ENCODE peak calls at places on chromosomes 13 and 19, in nine cellular contexts. K is lower lobe of right lung, L is uterus, I is tibial artery, E is PC-3, D is pancreas, T is Peyer's patch, W is H1, G is coronary artery. F is an unnamed sample.

GRCh38 chr19:2503521-2504109 is 27.7 kb downstream of the GADD45B start:
- DNase-seq in E (peak), K (peak), D (no peak), L (no peak), T (no peak), W (no peak), G (no peak), I (no peak), F (peak)

GRCh38 chr13:23770428-23770827 is 118.8 kb downstream of the MIPEP start:
- DNase-seq in G (no peak), I (no peak), E (no peak), L (no peak), K (no peak), D (no peak), W (no peak), T (no peak), F (no peak)

GRCh38 chr19:2524840-2525723 is 49.2 kb downstream of the GADD45B start:
- DNase-seq in I (peak), T (no peak), D (no peak), L (no peak), W (no peak), G (no peak), K (no peak), E (peak), F (no peak)

GRCh38 chr13:27978301-27978968 is 9.3 kb upstream of the CDX2 start:
- DNase-seq in I (peak), L (no peak), W (no peak), T (peak), K (no peak), D (no peak), G (no peak), E (no peak), F (no peak)

GRCh38 chr19:1251233-1251502 is 2.8 kb downstream of the MIDN start:
- DNase-seq in W (no peak), E (peak), G (no peak), D (no peak), T (no peak), L (peak), K (peak), I (no peak), F (peak)

GRCh38 chr19:35395762-35396199 is 24.9 kb downstream of the GPR42 start:
- DNase-seq in W (no peak), G (no peak), I (no peak), L (no peak), K (no peak), E (no peak), D (peak), T (peak), F (no peak)

GRCh38 chr13:87444135-87444534 is 227.0 kb upstream of the SLITRK5 start:
- DNase-seq in T (no peak), E (no peak), L (no peak), W (no peak), G (no peak), I (no peak), K (no peak), D (no peak), F (no peak)

GRCh38 chr13:113851826-113852535 is 11.9 kb downstream of the GAS6 start:
- DNase-seq in W (no peak), E (no peak), K (no peak), T (no peak), I (peak), G (peak), D (peak), L (peak), F (no peak)

GRCh38 chr13:48625396-48626076 is 28.2 kb upstream of the CYSLTR2 start:
- DNase-seq in K (no peak), L (no peak), E (no peak), I (no peak), W (no peak), T (no peak), G (no peak), D (no peak), F (no peak)

GRCh38 chr19:54418030-54418929 is 3.0 kb downstream of the TTYH1 start:
- DNase-seq in L (no peak), T (no peak), I (no peak), G (no peak), K (no peak), D (no peak), W (no peak), E (no peak), F (no peak)

GRCh38 chr19:10450853-10451609 is 30.7 kb downstream of the PDE4A start:
- DNase-seq in G (no peak), T (peak), I (no peak), K (no peak), W (peak), D (no peak), E (peak), L (no peak), F (no peak)

GRCh38 chr19:46901701-46902401 is 41.1 kb downstream of the ARHGAP35 start:
- DNase-seq in I (no peak), W (no peak), G (no peak), D (no peak), L (no peak), K (no peak), E (peak), T (no peak), F (no peak)

GRCh38 chr13:75713852-75714251 is 77.7 kb downstream of the LMO7 start:
- DNase-seq in G (no peak), K (no peak), W (no peak), D (no peak), T (no peak), L (no peak), E (no peak), I (no peak), F (no peak)

GRCh38 chr13:113083022-113083373 is 22.6 kb upstream of the F7 start:
- DNase-seq in I (no peak), D (no peak), E (no peak), W (no peak), T (no peak), G (no peak), K (peak), L (no peak), F (no peak)

GRCh38 chr13:90947976-90948375 is 399.5 kb upstream of the MIR17HG start:
- DNase-seq in E (peak), D (no peak), L (no peak), I (no peak), K (no peak), W (no peak), G (no peak), T (no peak), F (no peak)

GRCh38 chr13:97310809-97311436 is 88.8 kb downstream of the MBNL2 start:
- DNase-seq in D (no peak), G (no peak), K (no peak), L (no peak), W (no peak), T (no peak), I (no peak), E (no peak), F (no peak)

GRCh38 chr13:97307544-97307881 is 85.4 kb downstream of the MBNL2 start:
- DNase-seq in E (no peak), K (no peak), T (no peak), D (no peak), G (no peak), L (no peak), I (no peak), W (no peak), F (no peak)

GRCh38 chr13:97307882-97308624 is 85.9 kb downstream of the MBNL2 start:
- DNase-seq in T (no peak), K (no peak), D (peak), I (no peak), W (no peak), G (no peak), E (peak), L (no peak), F (no peak)

GRCh38 chr13:97307096-97307495 is 85.0 kb downstream of the MBNL2 start:
- DNase-seq in G (no peak), T (no peak), D (no peak), W (no peak), K (no peak), L (no peak), E (no peak), I (no peak), F (no peak)

DNA sequence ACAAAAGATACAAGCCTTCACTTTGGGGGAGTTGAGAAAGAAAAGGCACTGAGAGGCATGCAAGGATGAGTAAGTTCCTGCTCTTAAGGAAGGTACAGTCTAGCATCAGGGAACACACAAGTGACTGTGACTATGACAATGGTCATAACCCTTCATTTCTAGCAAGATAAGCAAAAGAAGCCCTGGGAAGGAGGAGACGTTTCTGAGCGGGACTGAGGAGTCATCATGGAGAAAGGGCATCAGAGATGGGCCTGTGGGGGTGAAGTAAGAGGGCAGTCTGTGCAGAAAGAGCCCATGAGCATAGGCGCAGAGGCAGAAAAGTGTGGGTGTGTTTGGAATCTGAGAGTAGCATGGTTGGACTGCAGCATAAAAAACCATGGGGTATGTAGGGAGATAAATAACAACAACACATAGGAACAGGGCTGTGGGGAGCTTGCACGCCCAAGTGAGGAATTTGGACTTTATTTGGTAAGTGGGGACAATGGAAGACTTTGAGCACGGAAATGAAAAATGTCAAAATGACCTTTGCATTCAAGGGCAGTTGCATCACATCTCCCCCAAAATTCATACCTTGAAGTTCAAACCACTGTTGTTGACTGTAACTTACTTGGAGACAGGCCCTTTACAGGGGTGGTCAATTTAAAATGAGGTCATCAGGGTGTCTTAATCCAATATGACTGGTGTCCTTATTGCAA is 86.7 kb downstream of the MBNL2 start:
- DNase-seq in T (no peak), W (no peak), K (no peak), L (no peak), D (no peak), I (no peak), E (peak), G (no peak), F (no peak)
- H3K4me3 ChIP-seq in T (no peak), W (no peak), K (no peak), L (no peak), D (no peak), I (no peak), E (no peak), G (no peak), F (no peak)

DNA sequence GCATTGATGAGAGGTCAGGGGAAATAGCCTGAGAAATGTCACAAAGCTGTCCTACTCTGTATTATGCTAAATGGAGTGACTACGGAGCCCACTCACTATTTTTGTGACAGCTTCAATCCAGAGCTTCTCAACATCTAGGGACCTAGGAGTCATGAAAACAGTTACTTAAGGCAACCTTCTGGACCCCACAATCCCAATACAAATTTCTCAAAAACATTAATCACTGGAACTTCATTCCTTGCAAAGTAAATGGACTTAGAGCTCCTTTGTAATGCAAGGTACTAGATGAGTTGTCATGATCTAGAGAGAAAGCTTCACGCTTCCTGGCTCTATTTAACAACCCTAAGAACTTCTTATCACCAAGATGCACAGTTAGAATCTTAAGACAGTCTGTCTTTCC is 2.6 kb upstream of the RAP2A start:
- DNase-seq in G (no peak), E (no peak), D (no peak), L (no peak), I (no peak), T (no peak), K (no peak), W (no peak), F (no peak)
- H3K27ac ChIP-seq in G (no peak), E (no peak), D (no peak), L (no peak), I (no peak), T (no peak), K (no peak), W (no peak), F (no peak)

DNA sequence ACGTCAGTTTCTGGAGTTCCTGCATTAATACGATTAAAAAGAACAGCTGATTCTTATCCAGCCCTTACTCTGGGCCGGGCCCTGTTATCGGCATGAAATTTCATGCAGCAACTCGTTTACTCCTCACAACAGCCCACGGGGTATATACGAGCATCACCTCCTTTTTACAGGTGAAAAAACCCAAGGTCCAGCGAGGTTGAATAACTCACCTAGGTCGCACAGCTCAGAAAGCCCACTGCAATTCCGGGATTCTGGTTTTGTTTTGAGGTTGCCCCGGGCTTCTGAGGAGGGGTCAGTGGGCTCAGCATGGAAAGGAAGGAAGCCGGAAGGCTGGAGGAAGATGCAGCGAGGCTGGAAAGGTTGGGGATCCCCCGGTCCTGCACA is 577 bp upstream of the ACP7 start:
- DNase-seq in D (no peak), L (no peak), E (no peak), G (no peak), W (no peak), K (no peak), I (no peak), T (no peak), F (no peak)
- H3K4me3 ChIP-seq in D (peak), L (no peak), E (peak), G (peak), W (peak), K (peak), I (no peak), T (peak), F (peak)

GRCh38 chr19:14435320-14436050 is 2.4 kb downstream of the PKN1 start:
- DNase-seq in E (no peak), K (no peak), D (no peak), T (no peak), G (no peak), L (no peak), W (no peak), I (no peak), F (no peak)

GRCh38 chr19:14434543-14435319 is 1.6 kb downstream of the PKN1 start:
- DNase-seq in E (peak), D (peak), K (peak), W (no peak), G (peak), L (peak), T (peak), I (peak), F (no peak)

GRCh38 chr19:14434157-14434501 is 1.0 kb downstream of the PKN1 start:
- DNase-seq in I (no peak), D (no peak), K (no peak), L (peak), T (no peak), G (no peak), W (no peak), E (peak), F (no peak)

GRCh38 chr19:14432817-14433453 is at the start of gene PKN1:
- DNase-seq in T (peak), L (peak), G (no peak), I (no peak), E (peak), K (peak), D (peak), W (no peak), F (peak)

GRCh38 chr19:14433454-14434156 is 499 bp downstream of the PKN1 start:
- DNase-seq in K (peak), I (no peak), D (peak), L (peak), G (no peak), E (peak), T (peak), W (no peak), F (no peak)
- H3K27ac ChIP-seq in K (peak), I (peak), D (peak), L (peak), G (peak), E (peak), T (peak), W (no peak), F (peak)

DNA sequence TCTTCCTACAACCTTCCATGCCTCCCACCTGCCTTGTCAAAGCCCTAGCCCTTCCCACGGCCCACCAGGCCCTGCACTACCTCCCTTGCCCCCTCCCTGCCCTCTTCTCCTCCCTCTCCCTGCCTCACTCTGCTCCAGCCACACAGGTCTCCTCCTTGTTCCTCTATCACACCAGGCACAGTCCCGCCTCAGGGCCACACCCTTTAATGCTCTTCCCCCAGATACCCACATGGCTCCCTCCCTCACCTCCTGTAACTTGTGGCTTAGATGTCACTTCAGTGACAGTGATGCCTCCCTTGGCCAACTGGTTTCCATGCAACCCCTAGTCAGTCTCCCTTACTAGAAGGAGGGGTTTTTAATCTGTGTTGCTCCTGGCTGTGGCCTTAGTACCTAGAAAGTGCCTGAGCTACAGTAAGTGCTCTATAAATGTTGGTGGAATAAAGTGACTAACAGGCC is 1.3 kb downstream of the SIRT6 start:
- DNase-seq in K (no peak), G (no peak), L (no peak), E (no peak), W (no peak), D (no peak), I (no peak), T (no peak), F (no peak)
- H3K4me3 ChIP-seq in K (peak), G (peak), L (no peak), E (peak), W (no peak), D (peak), I (no peak), T (peak), F (no peak)

GRCh38 chr13:37708101-37708500 is 109.5 kb upstream of the POSTN start:
- DNase-seq in E (no peak), G (no peak), T (no peak), W (no peak), D (no peak), L (no peak), I (no peak), K (no peak), F (no peak)
- H3K27ac ChIP-seq in E (no peak), G (no peak), T (no peak), W (no peak), D (no peak), L (peak), I (peak), K (no peak), F (no peak)

GRCh38 chr19:5338661-5339469 is 1.7 kb downstream of the PTPRS start:
- DNase-seq in W (peak), D (no peak), L (no peak), T (no peak), K (no peak), G (no peak), I (no peak), E (no peak), F (no peak)
- H3K4me3 ChIP-seq in W (peak), D (no peak), L (no peak), T (peak), K (no peak), G (peak), I (no peak), E (peak), F (no peak)

GRCh38 chr19:12163841-12164240 is 945 bp downstream of the ZNF136 start:
- DNase-seq in T (no peak), L (no peak), I (no peak), E (peak), K (no peak), W (no peak), D (no peak), G (no peak), F (no peak)
- H3K27ac ChIP-seq in T (no peak), L (peak), I (peak), E (peak), K (peak), W (no peak), D (no peak), G (peak), F (peak)

GRCh38 chr13:46281779-46282178 is 70.1 kb downstream of the LRRC63 start:
- DNase-seq in G (no peak), I (no peak), K (no peak), W (no peak), L (no peak), T (no peak), D (no peak), E (no peak), F (no peak)
- H3K4me3 ChIP-seq in G (no peak), I (no peak), K (no peak), W (no peak), L (no peak), T (no peak), D (no peak), E (no peak), F (no peak)

F was measured in naive thymus-derived CD4-positive, alpha-beta T cell.